ENCODE peak calls at places on chromosome 17, in four cellular contexts. G is stimulated activated naive CD4-positive, alpha-beta T cell; P is psoas muscle; F is activated T-helper 1 cell treated with anti-CD3 and anti-CD28 coated beads, Interleukin-2, amount 50 U/mL, for 16 hours. Z is an unnamed sample.

GRCh38 chr17:62631936-62632924 is 4.8 kb downstream of the MRC2 start:
- DNase-seq in G (no peak), F (no peak), P (no peak), Z (no peak)

GRCh38 chr17:41284043-41284442 is 8.5 kb downstream of the KRTAP9-7 start:
- DNase-seq in F (no peak), P (no peak), G (no peak), Z (no peak)

GRCh38 chr17:79354173-79354820 is 256.6 kb downstream of the RBFOX3 start:
- DNase-seq in P (peak; percentile 23), F (no peak), G (no peak), Z (no peak)

GRCh38 chr17:81509687-81510523 is 2.7 kb downstream of the ACTG1 start:
- DNase-seq in P (no peak), F (no peak), G (no peak), Z (no peak)

GRCh38 chr17:77884967-77885641 is 73.4 kb upstream of the TNRC6C start:
- DNase-seq in G (no peak), F (no peak), P (peak; percentile 16), Z (no peak)

GRCh38 chr17:51120357-51120738 is 320 bp downstream of the SPAG9 start:
- DNase-seq in F (peak; percentile 31), P (no peak), G (peak; percentile 53), Z (peak; percentile 41)

GRCh38 chr17:57482657-57483056 is 226.3 kb downstream of the MSI2 start:
- DNase-seq in P (no peak), G (no peak), F (no peak), Z (no peak)

GRCh38 chr17:78132086-78132676 is 1.6 kb downstream of the TMC8 start:
- DNase-seq in G (peak; percentile 51), P (peak; percentile 63), F (no peak), Z (peak; percentile 61)

GRCh38 chr17:73705594-73705993 is 61.3 kb upstream of the SDK2 start:
- DNase-seq in F (no peak), G (no peak), P (no peak), Z (no peak)

GRCh38 chr17:6047966-6048365 is 22.2 kb upstream of the WSCD1 start:
- DNase-seq in P (no peak), G (no peak), F (no peak), Z (no peak)

GRCh38 chr17:77376795-77377751 is 236.3 kb downstream of the SEC14L1 start:
- DNase-seq in F (no peak), G (no peak), P (no peak), Z (no peak)

GRCh38 chr17:76189741-76190140 is 48.7 kb upstream of the FOXJ1 start:
- DNase-seq in P (no peak), G (no peak), F (no peak), Z (no peak)

GRCh38 chr17:75124819-75125162 is 6.8 kb downstream of the NT5C start:
- DNase-seq in P (no peak), G (no peak), F (no peak), Z (no peak)

GRCh38 chr17:55454906-55455474 is 33.4 kb upstream of the MMD start:
- DNase-seq in F (no peak), G (no peak), P (no peak), Z (no peak)

GRCh38 chr17:18374216-18374615 is 3.4 kb upstream of the EVPLL start:
- DNase-seq in F (no peak), G (no peak), P (no peak), Z (no peak)

GRCh38 chr17:7858487-7858832 is 657 bp downstream of the CYB5D1 start:
- DNase-seq in F (no peak), P (peak; percentile 71), G (no peak), Z (no peak)

GRCh38 chr17:74347646-74348045 is 14.0 kb downstream of the BTBD17 start:
- DNase-seq in P (no peak), G (no peak), F (no peak), Z (no peak)

GRCh38 chr17:9213311-9213655 is 192.0 kb downstream of the NTN1 start:
- DNase-seq in G (no peak), F (no peak), P (no peak), Z (no peak)

GRCh38 chr17:1484586-1485310 is 7.7 kb downstream of the MYO1C start:
- DNase-seq in G (peak; percentile 63), P (peak; percentile 70), F (no peak), Z (peak; percentile 46)

GRCh38 chr17:309361-309888 is 43.2 kb downstream of the RPH3AL start:
- DNase-seq in P (peak; percentile 49), F (no peak), G (no peak), Z (no peak)

GRCh38 chr17:82247175-82247823 is 18.5 kb downstream of the SLC16A3 start:
- DNase-seq in P (peak; percentile 62), F (no peak), G (no peak), Z (no peak)

GRCh38 chr17:12627177-12627629 is 38.5 kb upstream of the MYOCD start:
- DNase-seq in P (no peak), F (no peak), G (no peak), Z (no peak)